ENCODE peak calls at places on chromosomes 1 and 21, in four cellular contexts. F is WTC11, L is HepG2, D is K562. K is an unnamed sample.

GRCh38 chr1:199226163-199226562 is 587.3 kb downstream of the PTPRC start:
- DNase-seq in F (no peak), L (no peak), D (no peak), K (peak)

GRCh38 chr1:231923461-231924132 is 297.0 kb downstream of the DISC1 start:
- DNase-seq in F (no peak), L (no peak), D (no peak), K (no peak)

GRCh38 chr1:37705399-37705798 is 13.1 kb downstream of the CDCA8 start:
- DNase-seq in F (no peak), L (no peak), D (no peak), K (no peak)

GRCh38 chr1:232664844-232665777 is 35.2 kb upstream of the SIPA1L2 start:
- DNase-seq in F (no peak), L (no peak), D (no peak), K (no peak)

GRCh38 chr1:15261155-15262002 is 14.4 kb downstream of the FHAD1 start:
- DNase-seq in F (no peak), L (peak), D (no peak), K (no peak)

GRCh38 chr1:244021427-244021826 is 29.7 kb upstream of the ZBTB18 start:
- DNase-seq in F (no peak), L (no peak), D (no peak), K (no peak)

GRCh38 chr1:48048064-48048463 is 50.9 kb upstream of the TRABD2B start:
- DNase-seq in F (no peak), L (no peak), D (no peak), K (no peak)

GRCh38 chr1:92310185-92310597 is 11.3 kb downstream of the RPAP2 start:
- DNase-seq in F (no peak), L (no peak), D (no peak), K (no peak)

GRCh38 chr1:25748531-25749205 is 51.3 kb upstream of the SELENON start:
- DNase-seq in F (no peak), L (no peak), D (no peak), K (no peak)

GRCh38 chr1:158371188-158371953 is 17.7 kb downstream of the CD1E start:
- DNase-seq in F (no peak), L (no peak), D (no peak), K (peak)

GRCh38 chr1:205480349-205481278 is 23.9 kb upstream of the CDK18 start:
- DNase-seq in F (no peak), L (no peak), D (no peak), K (peak)

GRCh38 chr1:114595602-114596001 is 14.2 kb upstream of the BCAS2 start:
- DNase-seq in F (no peak), L (no peak), D (no peak), K (no peak)

GRCh38 chr1:15953791-15954201 is 22.1 kb downstream of the ZBTB17 start:
- DNase-seq in F (no peak), L (no peak), D (no peak), K (no peak)

GRCh38 chr1:192807968-192808587 is 761 bp upstream of the RGS2 start:
- DNase-seq in F (no peak), L (no peak), D (no peak), K (no peak)

GRCh38 chr1:26702680-26703038 is 6.8 kb downstream of the ARID1A start:
- DNase-seq in F (no peak), L (no peak), D (no peak), K (no peak)

DNA sequence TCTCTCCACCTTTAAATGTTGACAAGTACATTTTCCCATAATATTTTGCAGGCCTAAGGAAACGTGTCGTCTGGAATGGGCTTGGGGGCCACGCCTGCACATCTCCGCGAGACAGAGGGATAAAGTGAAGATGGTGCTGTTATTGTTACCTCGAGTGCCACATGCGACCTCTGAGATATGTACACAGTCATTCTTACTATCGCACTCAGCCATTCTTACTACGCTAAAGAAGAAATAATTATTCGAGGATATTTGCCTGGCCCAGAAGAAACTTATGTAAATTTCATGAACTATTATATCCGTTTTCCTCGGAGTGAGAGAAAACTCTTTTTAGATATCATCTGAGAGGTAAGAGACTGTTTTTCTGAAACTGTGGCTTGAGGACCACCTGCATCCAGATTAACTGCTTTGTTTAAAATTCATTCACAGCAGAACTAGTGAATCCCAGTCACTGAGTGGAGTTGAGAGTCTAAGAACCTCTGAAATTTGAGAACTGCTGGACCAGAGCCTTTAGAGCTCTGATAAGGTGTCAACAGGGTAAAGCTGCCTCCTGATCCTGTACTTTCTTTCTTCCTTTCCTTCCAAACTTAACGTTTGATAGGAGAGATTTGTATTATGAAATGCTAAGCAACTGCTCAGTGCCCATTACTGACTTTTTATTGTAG is 808 bp downstream of the EXO1 start:
- DNase-seq in F (no peak), L (no peak), D (no peak), K (no peak)
- TF ChIP-seq CREM in F (no peak), L (no peak), D (no peak), K (no peak)

DNA sequence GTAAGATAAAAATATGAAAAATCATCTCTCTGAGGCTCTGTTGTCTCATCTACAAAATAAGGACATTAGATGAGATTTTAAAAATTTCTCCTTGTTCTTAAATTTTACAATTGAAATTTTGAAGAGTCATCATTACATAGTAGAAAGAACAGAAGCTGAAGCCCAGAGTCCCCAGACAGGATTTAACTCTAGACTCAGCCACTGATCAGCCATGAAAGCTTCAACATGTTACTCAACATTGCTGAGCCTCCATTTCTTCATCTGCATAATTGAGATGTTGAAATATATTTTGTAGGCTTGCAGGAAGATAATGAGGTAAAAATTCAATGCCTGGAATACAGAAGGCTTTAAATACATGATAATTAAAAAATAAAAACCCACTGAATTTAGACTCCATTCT is 633.3 kb downstream of the LMO4 start:
- DNase-seq in F (no peak), L (no peak), D (no peak), K (no peak)
- TF ChIP-seq CREM in F (no peak), L (no peak), D (no peak), K (no peak)

GRCh38 chr1:148158594-148158993 is 6.5 kb upstream of the NBPF11 start:
- DNase-seq in F (no peak), L (no peak), D (peak), K (no peak)
- TF ChIP-seq CREM in F (no peak), L (no peak), D (no peak), K (no peak)

GRCh38 chr1:24673336-24673735 is 30.2 kb downstream of the SRRM1 start:
- DNase-seq in F (no peak), L (no peak), D (no peak), K (no peak)
- TF ChIP-seq CREM in F (no peak), L (no peak), D (no peak), K (no peak)

GRCh38 chr21:41839387-41840000 is 39.6 kb downstream of the PRDM15 start:
- DNase-seq in F (no peak), L (no peak), D (no peak), K (no peak)
- TF ChIP-seq CREM in F (no peak), L (no peak), D (no peak), K (no peak)

DNA sequence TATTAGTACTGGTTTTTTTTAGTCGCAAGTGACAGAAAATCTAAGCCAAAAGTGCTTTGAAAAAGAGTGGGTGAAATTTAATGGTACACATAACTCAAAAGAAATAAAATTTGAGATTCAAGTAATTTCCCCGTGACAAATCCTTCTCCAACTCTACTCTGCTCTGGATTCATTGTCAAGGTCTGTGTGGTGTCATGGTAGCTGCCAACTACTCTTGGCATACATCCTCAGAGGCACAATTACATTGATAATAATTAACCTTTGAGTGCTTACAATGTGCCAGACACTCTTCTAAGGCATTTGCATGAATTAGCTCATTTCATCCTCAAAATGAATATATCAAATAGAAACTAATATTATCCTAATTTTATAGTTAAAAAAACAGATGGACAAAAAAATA is 1153.9 kb upstream of the NCAM2 start:
- DNase-seq in F (no peak), L (no peak), D (no peak), K (no peak)
- TF ChIP-seq CREM in F (no peak), L (no peak), D (no peak), K (no peak)

K was measured in GM12878.